ENCODE peak calls at places on chromosomes 13 and 19, in nine cellular contexts. One of them, this sample, is unnamed.

GRCh38 chr19:14479985-14480694 is 5.0 kb upstream of the PTGER1 start:
- DNase-seq in AG08396: peak
- DNase-seq in right lobe of liver: no peak
- DNase-seq in GM03348: peak
- DNase-seq in C1 segment of cervical spinal cord: no peak
- DNase-seq in WTC11: peak
- DNase-seq in cardiac fibroblast: no peak
- DNase-seq in activated CD8-positive, alpha-beta T cell treated with anti-CD3 and anti-CD28 coated beads, Interleukin-2, amount 10 ng/mL, durations not matched to agents 7 days and 5 days: peak
- DNase-seq in fibroblast of pulmonary artery: no peak
- DNase-seq in this sample: peak

GRCh38 chr13:31725841-31726240 is 13.5 kb upstream of the RXFP2 start:
- DNase-seq in AG08396: no peak
- DNase-seq in activated CD8-positive, alpha-beta T cell treated with anti-CD3 and anti-CD28 coated beads, Interleukin-2, amount 10 ng/mL, durations not matched to agents 7 days and 5 days: no peak
- DNase-seq in C1 segment of cervical spinal cord: no peak
- DNase-seq in fibroblast of pulmonary artery: no peak
- DNase-seq in GM03348: no peak
- DNase-seq in WTC11: no peak
- DNase-seq in cardiac fibroblast: peak
- DNase-seq in right lobe of liver: no peak
- DNase-seq in this sample: no peak

GRCh38 chr13:100721885-100722512 is 47.4 kb upstream of the TMTC4 start:
- DNase-seq in GM03348: peak
- DNase-seq in right lobe of liver: peak
- DNase-seq in AG08396: peak
- DNase-seq in fibroblast of pulmonary artery: peak
- DNase-seq in WTC11: peak
- DNase-seq in activated CD8-positive, alpha-beta T cell treated with anti-CD3 and anti-CD28 coated beads, Interleukin-2, amount 10 ng/mL, durations not matched to agents 7 days and 5 days: peak
- DNase-seq in C1 segment of cervical spinal cord: no peak
- DNase-seq in cardiac fibroblast: peak
- DNase-seq in this sample: peak

GRCh38 chr13:92590503-92590908 is 636.1 kb upstream of the GPC6 start:
- DNase-seq in C1 segment of cervical spinal cord: no peak
- DNase-seq in cardiac fibroblast: no peak
- DNase-seq in WTC11: no peak
- DNase-seq in activated CD8-positive, alpha-beta T cell treated with anti-CD3 and anti-CD28 coated beads, Interleukin-2, amount 10 ng/mL, durations not matched to agents 7 days and 5 days: no peak
- DNase-seq in AG08396: no peak
- DNase-seq in fibroblast of pulmonary artery: peak
- DNase-seq in right lobe of liver: no peak
- DNase-seq in GM03348: no peak
- DNase-seq in this sample: no peak

GRCh38 chr13:32164622-32165268 is 133.2 kb downstream of the FRY start:
- DNase-seq in GM03348: peak
- DNase-seq in C1 segment of cervical spinal cord: no peak
- DNase-seq in cardiac fibroblast: peak
- DNase-seq in activated CD8-positive, alpha-beta T cell treated with anti-CD3 and anti-CD28 coated beads, Interleukin-2, amount 10 ng/mL, durations not matched to agents 7 days and 5 days: peak
- DNase-seq in AG08396: peak
- DNase-seq in fibroblast of pulmonary artery: peak
- DNase-seq in right lobe of liver: no peak
- DNase-seq in WTC11: peak
- DNase-seq in this sample: no peak

GRCh38 chr13:102830646-102831045 is 15.2 kb upstream of the ERCC5 start:
- DNase-seq in AG08396: no peak
- DNase-seq in right lobe of liver: peak
- DNase-seq in GM03348: peak
- DNase-seq in cardiac fibroblast: peak
- DNase-seq in activated CD8-positive, alpha-beta T cell treated with anti-CD3 and anti-CD28 coated beads, Interleukin-2, amount 10 ng/mL, durations not matched to agents 7 days and 5 days: no peak
- DNase-seq in C1 segment of cervical spinal cord: no peak
- DNase-seq in WTC11: no peak
- DNase-seq in fibroblast of pulmonary artery: peak
- DNase-seq in this sample: no peak

GRCh38 chr19:47790398-47790814 is 11.9 kb downstream of the SELENOW start:
- DNase-seq in cardiac fibroblast: peak
- DNase-seq in AG08396: peak
- DNase-seq in activated CD8-positive, alpha-beta T cell treated with anti-CD3 and anti-CD28 coated beads, Interleukin-2, amount 10 ng/mL, durations not matched to agents 7 days and 5 days: peak
- DNase-seq in WTC11: peak
- DNase-seq in fibroblast of pulmonary artery: peak
- DNase-seq in C1 segment of cervical spinal cord: peak
- DNase-seq in GM03348: peak
- DNase-seq in right lobe of liver: peak
- DNase-seq in this sample: peak

GRCh38 chr19:3605361-3605760 is 1.3 kb downstream of the TBXA2R start:
- DNase-seq in C1 segment of cervical spinal cord: no peak
- DNase-seq in activated CD8-positive, alpha-beta T cell treated with anti-CD3 and anti-CD28 coated beads, Interleukin-2, amount 10 ng/mL, durations not matched to agents 7 days and 5 days: no peak
- DNase-seq in GM03348: no peak
- DNase-seq in AG08396: no peak
- DNase-seq in right lobe of liver: no peak
- DNase-seq in fibroblast of pulmonary artery: no peak
- DNase-seq in cardiac fibroblast: no peak
- DNase-seq in WTC11: no peak
- DNase-seq in this sample: no peak

GRCh38 chr19:7673995-7674667 is 2.8 kb upstream of the MCEMP1 start:
- DNase-seq in activated CD8-positive, alpha-beta T cell treated with anti-CD3 and anti-CD28 coated beads, Interleukin-2, amount 10 ng/mL, durations not matched to agents 7 days and 5 days: peak
- DNase-seq in fibroblast of pulmonary artery: peak
- DNase-seq in C1 segment of cervical spinal cord: no peak
- DNase-seq in cardiac fibroblast: peak
- DNase-seq in right lobe of liver: peak
- DNase-seq in GM03348: peak
- DNase-seq in AG08396: peak
- DNase-seq in WTC11: peak
- DNase-seq in this sample: no peak

GRCh38 chr19:38434549-38435051 is 1.1 kb downstream of the RYR1 start:
- DNase-seq in WTC11: peak
- DNase-seq in GM03348: no peak
- DNase-seq in activated CD8-positive, alpha-beta T cell treated with anti-CD3 and anti-CD28 coated beads, Interleukin-2, amount 10 ng/mL, durations not matched to agents 7 days and 5 days: no peak
- DNase-seq in right lobe of liver: no peak
- DNase-seq in AG08396: no peak
- DNase-seq in cardiac fibroblast: no peak
- DNase-seq in fibroblast of pulmonary artery: no peak
- DNase-seq in C1 segment of cervical spinal cord: peak
- DNase-seq in this sample: no peak

GRCh38 chr19:47582320-47582909 is 9.5 kb upstream of the ZNF541 start:
- DNase-seq in AG08396: peak
- DNase-seq in fibroblast of pulmonary artery: peak
- DNase-seq in right lobe of liver: no peak
- DNase-seq in GM03348: peak
- DNase-seq in activated CD8-positive, alpha-beta T cell treated with anti-CD3 and anti-CD28 coated beads, Interleukin-2, amount 10 ng/mL, durations not matched to agents 7 days and 5 days: no peak
- DNase-seq in cardiac fibroblast: peak
- DNase-seq in WTC11: no peak
- DNase-seq in C1 segment of cervical spinal cord: no peak
- DNase-seq in this sample: no peak

GRCh38 chr19:5101871-5102270 is 133.0 kb downstream of the KDM4B start:
- DNase-seq in activated CD8-positive, alpha-beta T cell treated with anti-CD3 and anti-CD28 coated beads, Interleukin-2, amount 10 ng/mL, durations not matched to agents 7 days and 5 days: no peak
- DNase-seq in C1 segment of cervical spinal cord: no peak
- DNase-seq in WTC11: no peak
- DNase-seq in AG08396: no peak
- DNase-seq in right lobe of liver: no peak
- DNase-seq in GM03348: no peak
- DNase-seq in cardiac fibroblast: no peak
- DNase-seq in fibroblast of pulmonary artery: no peak
- DNase-seq in this sample: no peak

GRCh38 chr19:49840321-49840720 is 10.6 kb upstream of the PTOV1 start:
- DNase-seq in GM03348: no peak
- DNase-seq in activated CD8-positive, alpha-beta T cell treated with anti-CD3 and anti-CD28 coated beads, Interleukin-2, amount 10 ng/mL, durations not matched to agents 7 days and 5 days: no peak
- DNase-seq in right lobe of liver: no peak
- DNase-seq in fibroblast of pulmonary artery: no peak
- DNase-seq in cardiac fibroblast: no peak
- DNase-seq in AG08396: no peak
- DNase-seq in WTC11: no peak
- DNase-seq in C1 segment of cervical spinal cord: no peak
- DNase-seq in this sample: no peak

GRCh38 chr19:18060472-18060871 is 26.3 kb downstream of the IL12RB1 start:
- DNase-seq in cardiac fibroblast: no peak
- DNase-seq in AG08396: no peak
- DNase-seq in WTC11: no peak
- DNase-seq in right lobe of liver: no peak
- DNase-seq in GM03348: no peak
- DNase-seq in fibroblast of pulmonary artery: no peak
- DNase-seq in activated CD8-positive, alpha-beta T cell treated with anti-CD3 and anti-CD28 coated beads, Interleukin-2, amount 10 ng/mL, durations not matched to agents 7 days and 5 days: no peak
- DNase-seq in C1 segment of cervical spinal cord: no peak
- DNase-seq in this sample: no peak

GRCh38 chr19:33796164-33797100 is at the start of gene KCTD15:
- DNase-seq in C1 segment of cervical spinal cord: peak
- DNase-seq in fibroblast of pulmonary artery: peak
- DNase-seq in activated CD8-positive, alpha-beta T cell treated with anti-CD3 and anti-CD28 coated beads, Interleukin-2, amount 10 ng/mL, durations not matched to agents 7 days and 5 days: no peak
- DNase-seq in GM03348: peak
- DNase-seq in cardiac fibroblast: peak
- DNase-seq in WTC11: peak
- DNase-seq in right lobe of liver: no peak
- DNase-seq in AG08396: peak
- DNase-seq in this sample: no peak

GRCh38 chr19:29478578-29479565 is 46.9 kb upstream of the VSTM2B start:
- DNase-seq in fibroblast of pulmonary artery: no peak
- DNase-seq in right lobe of liver: no peak
- DNase-seq in GM03348: peak
- DNase-seq in AG08396: no peak
- DNase-seq in C1 segment of cervical spinal cord: no peak
- DNase-seq in WTC11: peak
- DNase-seq in cardiac fibroblast: no peak
- DNase-seq in activated CD8-positive, alpha-beta T cell treated with anti-CD3 and anti-CD28 coated beads, Interleukin-2, amount 10 ng/mL, durations not matched to agents 7 days and 5 days: peak
- DNase-seq in this sample: no peak

GRCh38 chr13:99039718-99040280 is 61.9 kb upstream of the DOCK9 start:
- DNase-seq in C1 segment of cervical spinal cord: no peak
- DNase-seq in cardiac fibroblast: peak
- DNase-seq in AG08396: no peak
- DNase-seq in WTC11: no peak
- DNase-seq in fibroblast of pulmonary artery: no peak
- DNase-seq in GM03348: no peak
- DNase-seq in activated CD8-positive, alpha-beta T cell treated with anti-CD3 and anti-CD28 coated beads, Interleukin-2, amount 10 ng/mL, durations not matched to agents 7 days and 5 days: no peak
- DNase-seq in right lobe of liver: no peak
- DNase-seq in this sample: no peak

This sample was measured in GM12891.